ENCODE peak calls at places on chromosomes 5 and 9, in seven cellular contexts. One of them, this sample, is unnamed.

GRCh38 chr5:59709833-59710232 is 183.7 kb downstream of the PDE4D start:
- DNase-seq in vagina: no peak
- DNase-seq in sigmoid colon: peak
- DNase-seq in GM23338: no peak
- DNase-seq in prostate gland: peak
- DNase-seq in right lobe of liver: no peak
- DNase-seq in dorsolateral prefrontal cortex: no peak
- DNase-seq in this sample: no peak

GRCh38 chr5:79464695-79465332 is 49.1 kb downstream of the HOMER1 start:
- DNase-seq in GM23338: peak
- DNase-seq in sigmoid colon: no peak
- DNase-seq in dorsolateral prefrontal cortex: no peak
- DNase-seq in right lobe of liver: no peak
- DNase-seq in vagina: no peak
- DNase-seq in prostate gland: no peak
- DNase-seq in this sample: no peak

GRCh38 chr5:135887447-135887864 is 8.2 kb downstream of the IL9 start:
- DNase-seq in dorsolateral prefrontal cortex: peak
- DNase-seq in vagina: no peak
- DNase-seq in GM23338: peak
- DNase-seq in prostate gland: peak
- DNase-seq in right lobe of liver: peak
- DNase-seq in sigmoid colon: no peak
- DNase-seq in this sample: peak

GRCh38 chr9:6068983-6069382 is 53.6 kb upstream of the RANBP6 start:
- DNase-seq in sigmoid colon: no peak
- DNase-seq in vagina: no peak
- DNase-seq in prostate gland: no peak
- DNase-seq in dorsolateral prefrontal cortex: no peak
- DNase-seq in GM23338: no peak
- DNase-seq in right lobe of liver: no peak
- DNase-seq in this sample: no peak

GRCh38 chr9:34072868-34073590 is 24.3 kb upstream of the UBAP2 start:
- DNase-seq in right lobe of liver: peak
- DNase-seq in vagina: no peak
- DNase-seq in dorsolateral prefrontal cortex: no peak
- DNase-seq in prostate gland: peak
- DNase-seq in sigmoid colon: peak
- DNase-seq in GM23338: no peak
- DNase-seq in this sample: peak

GRCh38 chr9:114538241-114538640 is 33.0 kb upstream of the WHRN start:
- DNase-seq in prostate gland: peak
- DNase-seq in right lobe of liver: no peak
- DNase-seq in GM23338: peak
- DNase-seq in sigmoid colon: no peak
- DNase-seq in vagina: no peak
- DNase-seq in dorsolateral prefrontal cortex: no peak
- DNase-seq in this sample: no peak

GRCh38 chr5:76801159-76801802 is 17.5 kb upstream of the F2RL1 start:
- DNase-seq in sigmoid colon: no peak
- DNase-seq in dorsolateral prefrontal cortex: no peak
- DNase-seq in prostate gland: no peak
- DNase-seq in right lobe of liver: no peak
- DNase-seq in GM23338: no peak
- DNase-seq in vagina: no peak
- DNase-seq in this sample: no peak

GRCh38 chr9:4579011-4579410 is 83.1 kb upstream of the PLPP6 start:
- DNase-seq in vagina: no peak
- DNase-seq in right lobe of liver: peak
- DNase-seq in sigmoid colon: no peak
- DNase-seq in prostate gland: no peak
- DNase-seq in GM23338: no peak
- DNase-seq in dorsolateral prefrontal cortex: no peak
- DNase-seq in this sample: no peak

GRCh38 chr9:4796988-4797956 is 4.5 kb downstream of the RCL1 start:
- DNase-seq in vagina: no peak
- DNase-seq in GM23338: peak
- DNase-seq in dorsolateral prefrontal cortex: no peak
- DNase-seq in prostate gland: no peak
- DNase-seq in right lobe of liver: no peak
- DNase-seq in sigmoid colon: no peak
- DNase-seq in this sample: no peak

GRCh38 chr5:147234098-147234824 is 565 bp upstream of the STK32A start:
- DNase-seq in vagina: no peak
- DNase-seq in prostate gland: no peak
- DNase-seq in sigmoid colon: peak
- DNase-seq in GM23338: peak
- DNase-seq in dorsolateral prefrontal cortex: no peak
- DNase-seq in right lobe of liver: no peak
- DNase-seq in this sample: peak

DNA sequence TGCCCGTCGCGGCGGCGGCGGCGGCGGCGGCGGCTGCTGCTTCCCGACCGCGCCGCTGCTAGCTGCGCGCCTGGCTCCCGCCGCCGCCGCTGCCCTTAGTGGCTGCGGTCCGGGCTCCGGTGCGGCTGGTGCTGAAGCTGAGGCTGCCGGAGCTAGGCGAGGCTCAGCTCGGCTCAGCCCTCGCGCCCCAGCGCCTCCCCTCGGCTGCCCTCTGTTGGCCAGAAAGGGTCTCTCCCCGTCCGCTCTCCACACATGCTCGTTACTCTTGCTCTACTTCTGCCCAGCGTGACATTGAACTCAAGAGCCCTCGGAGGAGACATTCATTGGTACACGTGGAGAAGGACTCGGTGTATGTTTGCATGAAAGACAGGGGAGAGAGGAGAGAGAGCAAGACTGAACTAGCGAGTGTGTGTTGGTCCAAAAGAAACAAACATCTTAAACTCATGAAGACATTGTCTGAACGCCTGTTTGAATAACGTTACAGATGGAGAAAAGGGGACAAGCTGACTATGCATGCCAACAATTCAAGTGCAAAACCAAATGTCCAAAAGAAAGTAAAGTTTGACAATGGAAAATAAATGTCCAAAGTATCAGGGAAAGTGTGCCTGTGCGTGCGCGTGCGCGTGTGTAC is at the start of gene HCN1:
- DNase-seq in dorsolateral prefrontal cortex: peak
- DNase-seq in sigmoid colon: peak
- DNase-seq in prostate gland: peak
- DNase-seq in vagina: no peak
- DNase-seq in GM23338: peak
- DNase-seq in right lobe of liver: peak
- DNase-seq in this sample: peak
- H3K4me3 ChIP-seq in dorsolateral prefrontal cortex: peak
- H3K4me3 ChIP-seq in sigmoid colon: peak
- H3K4me3 ChIP-seq in prostate gland: no peak
- H3K4me3 ChIP-seq in vagina: peak
- H3K4me3 ChIP-seq in GM23338: peak
- H3K4me3 ChIP-seq in right lobe of liver: no peak
- H3K4me3 ChIP-seq in this sample: peak

GRCh38 chr5:102850503-102850902 is 95.4 kb downstream of the PAM start:
- DNase-seq in vagina: no peak
- DNase-seq in right lobe of liver: no peak
- DNase-seq in sigmoid colon: no peak
- DNase-seq in prostate gland: no peak
- DNase-seq in dorsolateral prefrontal cortex: no peak
- DNase-seq in GM23338: peak
- DNase-seq in this sample: no peak
- H3K27ac ChIP-seq in vagina: no peak
- H3K27ac ChIP-seq in right lobe of liver: no peak
- H3K27ac ChIP-seq in sigmoid colon: no peak
- H3K27ac ChIP-seq in prostate gland: no peak
- H3K27ac ChIP-seq in dorsolateral prefrontal cortex: no peak
- H3K27ac ChIP-seq in GM23338: no peak
- H3K27ac ChIP-seq in this sample: no peak

GRCh38 chr9:92147854-92148184 is 32.6 kb upstream of the SPTLC1 start:
- DNase-seq in dorsolateral prefrontal cortex: no peak
- DNase-seq in GM23338: no peak
- DNase-seq in prostate gland: no peak
- DNase-seq in right lobe of liver: no peak
- DNase-seq in vagina: no peak
- DNase-seq in sigmoid colon: no peak
- DNase-seq in this sample: no peak
- H3K4me3 ChIP-seq in dorsolateral prefrontal cortex: no peak
- H3K4me3 ChIP-seq in GM23338: no peak
- H3K4me3 ChIP-seq in prostate gland: no peak
- H3K4me3 ChIP-seq in right lobe of liver: no peak
- H3K4me3 ChIP-seq in vagina: no peak
- H3K4me3 ChIP-seq in sigmoid colon: no peak
- H3K4me3 ChIP-seq in this sample: no peak

GRCh38 chr9:97623946-97624345 is 9.2 kb downstream of the TSTD2 start:
- DNase-seq in right lobe of liver: no peak
- DNase-seq in prostate gland: no peak
- DNase-seq in vagina: no peak
- DNase-seq in dorsolateral prefrontal cortex: no peak
- DNase-seq in GM23338: no peak
- DNase-seq in sigmoid colon: no peak
- DNase-seq in this sample: no peak

GRCh38 chr9:97629136-97629535 is 4.0 kb downstream of the TSTD2 start:
- DNase-seq in GM23338: peak
- DNase-seq in vagina: no peak
- DNase-seq in prostate gland: no peak
- DNase-seq in sigmoid colon: no peak
- DNase-seq in right lobe of liver: no peak
- DNase-seq in dorsolateral prefrontal cortex: no peak
- DNase-seq in this sample: no peak

GRCh38 chr9:97628668-97629067 is 4.5 kb downstream of the TSTD2 start:
- DNase-seq in sigmoid colon: no peak
- DNase-seq in prostate gland: no peak
- DNase-seq in right lobe of liver: no peak
- DNase-seq in GM23338: peak
- DNase-seq in vagina: no peak
- DNase-seq in dorsolateral prefrontal cortex: no peak
- DNase-seq in this sample: no peak

GRCh38 chr9:97625620-97626019 is 7.5 kb downstream of the TSTD2 start:
- DNase-seq in GM23338: no peak
- DNase-seq in right lobe of liver: no peak
- DNase-seq in dorsolateral prefrontal cortex: no peak
- DNase-seq in sigmoid colon: no peak
- DNase-seq in prostate gland: no peak
- DNase-seq in vagina: no peak
- DNase-seq in this sample: no peak

GRCh38 chr9:97627624-97628023 is 5.5 kb downstream of the TSTD2 start:
- DNase-seq in prostate gland: no peak
- DNase-seq in dorsolateral prefrontal cortex: no peak
- DNase-seq in right lobe of liver: no peak
- DNase-seq in vagina: no peak
- DNase-seq in sigmoid colon: no peak
- DNase-seq in GM23338: no peak
- DNase-seq in this sample: no peak
- H3K27ac ChIP-seq in prostate gland: no peak
- H3K27ac ChIP-seq in dorsolateral prefrontal cortex: no peak
- H3K27ac ChIP-seq in right lobe of liver: peak
- H3K27ac ChIP-seq in vagina: peak
- H3K27ac ChIP-seq in sigmoid colon: peak
- H3K27ac ChIP-seq in GM23338: no peak
- H3K27ac ChIP-seq in this sample: peak

DNA sequence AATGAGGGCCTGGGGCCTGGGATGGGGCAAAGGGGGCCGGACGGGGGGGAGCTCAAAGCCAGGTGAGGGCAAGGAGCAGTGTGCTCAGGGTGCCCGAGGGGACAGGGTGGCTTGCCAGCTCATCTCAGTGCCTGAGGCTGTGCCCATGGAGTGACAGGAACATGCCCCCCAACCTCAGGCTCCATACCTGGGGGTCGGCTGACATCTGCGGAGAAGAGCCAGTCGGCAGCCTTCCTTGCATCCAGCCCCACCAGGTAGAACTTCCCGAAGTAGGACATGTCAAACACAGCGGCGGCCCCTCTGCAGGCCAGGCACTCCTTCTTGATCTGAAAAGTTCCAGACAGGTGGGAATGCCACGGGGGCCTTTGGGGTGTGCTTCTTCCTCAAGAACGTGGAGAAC is 42.1 kb downstream of the SARDH start:
- DNase-seq in dorsolateral prefrontal cortex: no peak
- DNase-seq in vagina: no peak
- DNase-seq in prostate gland: no peak
- DNase-seq in right lobe of liver: no peak
- DNase-seq in sigmoid colon: no peak
- DNase-seq in GM23338: no peak
- DNase-seq in this sample: no peak
- H3K4me3 ChIP-seq in dorsolateral prefrontal cortex: no peak
- H3K4me3 ChIP-seq in vagina: no peak
- H3K4me3 ChIP-seq in prostate gland: no peak
- H3K4me3 ChIP-seq in right lobe of liver: no peak
- H3K4me3 ChIP-seq in sigmoid colon: no peak
- H3K4me3 ChIP-seq in GM23338: no peak
- H3K4me3 ChIP-seq in this sample: no peak

GRCh38 chr5:152329896-152330295 is 75.2 kb downstream of the NMUR2 start:
- DNase-seq in GM23338: no peak
- DNase-seq in prostate gland: no peak
- DNase-seq in sigmoid colon: no peak
- DNase-seq in right lobe of liver: no peak
- DNase-seq in dorsolateral prefrontal cortex: no peak
- DNase-seq in vagina: no peak
- DNase-seq in this sample: no peak

GRCh38 chr5:152332696-152333095 is 72.4 kb downstream of the NMUR2 start:
- DNase-seq in vagina: no peak
- DNase-seq in GM23338: no peak
- DNase-seq in dorsolateral prefrontal cortex: no peak
- DNase-seq in right lobe of liver: no peak
- DNase-seq in sigmoid colon: no peak
- DNase-seq in prostate gland: no peak
- DNase-seq in this sample: no peak

GRCh38 chr5:152331006-152331405 is 74.1 kb downstream of the NMUR2 start:
- DNase-seq in sigmoid colon: no peak
- DNase-seq in prostate gland: no peak
- DNase-seq in dorsolateral prefrontal cortex: no peak
- DNase-seq in right lobe of liver: no peak
- DNase-seq in GM23338: no peak
- DNase-seq in vagina: no peak
- DNase-seq in this sample: no peak

GRCh38 chr5:152329191-152329590 is 75.9 kb downstream of the NMUR2 start:
- DNase-seq in dorsolateral prefrontal cortex: no peak
- DNase-seq in right lobe of liver: no peak
- DNase-seq in vagina: no peak
- DNase-seq in prostate gland: no peak
- DNase-seq in GM23338: no peak
- DNase-seq in sigmoid colon: no peak
- DNase-seq in this sample: no peak

DNA sequence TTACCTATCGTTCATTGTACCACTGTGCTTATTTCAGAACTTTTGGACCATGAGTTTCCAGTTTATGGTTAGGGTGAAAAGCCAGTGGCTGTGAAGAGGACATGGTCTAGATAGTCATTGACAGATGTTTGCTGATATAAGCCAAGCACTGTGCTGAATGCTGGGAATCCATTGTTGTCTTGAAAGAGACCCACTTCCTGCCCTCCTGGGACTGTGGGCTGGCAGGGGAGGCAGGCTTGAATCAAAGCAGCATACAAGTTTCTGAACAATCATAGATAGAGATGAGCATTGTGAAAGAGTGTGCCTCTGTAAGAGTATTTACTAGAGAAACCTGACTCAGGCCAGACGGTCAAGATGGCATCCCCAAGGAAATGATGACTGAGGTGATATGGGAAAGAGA is 73.4 kb downstream of the NMUR2 start:
- DNase-seq in right lobe of liver: no peak
- DNase-seq in dorsolateral prefrontal cortex: no peak
- DNase-seq in vagina: no peak
- DNase-seq in sigmoid colon: no peak
- DNase-seq in prostate gland: no peak
- DNase-seq in GM23338: no peak
- DNase-seq in this sample: no peak
- H3K27ac ChIP-seq in right lobe of liver: no peak
- H3K27ac ChIP-seq in dorsolateral prefrontal cortex: no peak
- H3K27ac ChIP-seq in vagina: no peak
- H3K27ac ChIP-seq in sigmoid colon: no peak
- H3K27ac ChIP-seq in prostate gland: no peak
- H3K27ac ChIP-seq in GM23338: no peak
- H3K27ac ChIP-seq in this sample: no peak

GRCh38 chr5:1129725-1130082 is 17.8 kb upstream of the SLC12A7 start:
- DNase-seq in dorsolateral prefrontal cortex: no peak
- DNase-seq in right lobe of liver: peak
- DNase-seq in GM23338: no peak
- DNase-seq in vagina: no peak
- DNase-seq in sigmoid colon: no peak
- DNase-seq in prostate gland: no peak
- DNase-seq in this sample: peak
- H3K4me3 ChIP-seq in dorsolateral prefrontal cortex: no peak
- H3K4me3 ChIP-seq in right lobe of liver: no peak
- H3K4me3 ChIP-seq in GM23338: no peak
- H3K4me3 ChIP-seq in vagina: no peak
- H3K4me3 ChIP-seq in sigmoid colon: no peak
- H3K4me3 ChIP-seq in prostate gland: no peak
- H3K4me3 ChIP-seq in this sample: no peak